ENCODE peak calls at places on chromosomes 13 and 19, in seven cellular contexts. N, Q, V, C, F, M and U are unnamed samples.

GRCh38 chr19:35928507-35928906 is 7.7 kb upstream of the LRFN3 start:
- DNase-seq in N (no peak), Q (no peak), V (no peak), C (no peak), F (no peak), M (no peak), U (no peak)

GRCh38 chr19:37763488-37763887 is 15.9 kb downstream of the ZNF573 start:
- DNase-seq in N (no peak), Q (no peak), V (no peak), C (no peak), F (no peak), M (no peak), U (no peak)

GRCh38 chr13:110312669-110313031 is 5.6 kb downstream of the COL4A2 start:
- DNase-seq in N (no peak), Q (no peak), V (no peak), C (peak; percentile 97), F (no peak), M (no peak), U (peak; percentile 76)

GRCh38 chr19:46413262-46414031 is at the start of gene CCDC8:
- DNase-seq in N (no peak), Q (peak; percentile 88), V (no peak), C (peak; percentile 81), F (peak; percentile 75), M (no peak), U (peak; percentile 94)

GRCh38 chr19:17943284-17944221 is 10.7 kb downstream of the CCDC124 start:
- DNase-seq in N (no peak), Q (no peak), V (no peak), C (no peak), F (no peak), M (no peak), U (no peak)

GRCh38 chr19:15195987-15196682 is 4.7 kb downstream of the NOTCH3 start:
- DNase-seq in N (no peak), Q (peak; percentile 92), V (peak; percentile 83), C (peak; percentile 20), F (no peak), M (no peak), U (no peak)

GRCh38 chr13:79228972-79229371 is 177.1 kb downstream of the RBM26 start:
- DNase-seq in N (no peak), Q (no peak), V (no peak), C (no peak), F (no peak), M (no peak), U (no peak)

GRCh38 chr19:7779631-7780486 is 16.8 kb downstream of the CLEC4M start:
- DNase-seq in N (no peak), Q (peak; percentile 35), V (no peak), C (no peak), F (no peak), M (no peak), U (no peak)

GRCh38 chr19:35752746-35753350 is 4.0 kb downstream of the HSPB6 start:
- DNase-seq in N (no peak), Q (no peak), V (no peak), C (no peak), F (no peak), M (no peak), U (no peak)

GRCh38 chr19:4456566-4456842 is 1.1 kb downstream of the UBXN6 start:
- DNase-seq in N (no peak), Q (no peak), V (no peak), C (peak; percentile 52), F (peak; percentile 19), M (no peak), U (no peak)

GRCh38 chr13:36261976-36262375 is 35.6 kb downstream of the CCDC169 start:
- DNase-seq in N (no peak), Q (no peak), V (no peak), C (no peak), F (no peak), M (no peak), U (no peak)

GRCh38 chr19:47729468-47729798 is 15.9 kb upstream of the NOP53 start:
- DNase-seq in N (no peak), Q (peak; percentile 88), V (no peak), C (no peak), F (peak; percentile 64), M (no peak), U (peak; percentile 93)

GRCh38 chr19:34851277-34851804 is 75.4 kb upstream of the ZNF30 start:
- DNase-seq in N (no peak), Q (peak; percentile 31), V (no peak), C (no peak), F (no peak), M (peak; percentile 14), U (no peak)

GRCh38 chr13:77387607-77388200 is 60.8 kb upstream of the MYCBP2 start:
- DNase-seq in N (no peak), Q (no peak), V (no peak), C (no peak), F (no peak), M (no peak), U (no peak)
- H3K27ac ChIP-seq in N (no peak overlapping the region), Q (no peak overlapping the region), V (no peak overlapping the region), C (no peak overlapping the region), F (no peak overlapping the region), M (no peak overlapping the region), U (peak overlapping the region; percentile 78)

GRCh38 chr19:30339624-30340525 is 32.3 kb upstream of the ZNF536 start:
- DNase-seq in N (no peak), Q (peak; percentile 56), V (no peak), C (no peak), F (no peak), M (no peak), U (peak; percentile 62)
- H3K27ac ChIP-seq in N (no peak overlapping the region), Q (no peak overlapping the region), V (no peak overlapping the region), C (no peak overlapping the region), F (no peak overlapping the region), M (no peak overlapping the region), U (no peak overlapping the region)

GRCh38 chr19:49710372-49710951 is 19.5 kb downstream of the CPT1C start:
- DNase-seq in N (no peak), Q (no peak), V (no peak), C (no peak), F (no peak), M (no peak), U (no peak)
- H3K27ac ChIP-seq in N (no peak overlapping the region), Q (no peak overlapping the region), V (no peak overlapping the region), C (no peak overlapping the region), F (no peak overlapping the region), M (no peak overlapping the region), U (no peak overlapping the region)

GRCh38 chr19:42467437-42467760 is 24.7 kb upstream of the CXCL17 start:
- DNase-seq in N (no peak), Q (no peak), V (no peak), C (no peak), F (no peak), M (no peak), U (no peak)

GRCh38 chr19:42465827-42466280 is 23.1 kb upstream of the CXCL17 start:
- DNase-seq in N (no peak), Q (no peak), V (peak; percentile 72), C (no peak), F (no peak), M (no peak), U (no peak)

GRCh38 chr19:42468273-42468796 is 25.6 kb upstream of the CXCL17 start:
- DNase-seq in N (no peak), Q (no peak), V (peak; percentile 71), C (peak; percentile 69), F (no peak), M (no peak), U (no peak)

GRCh38 chr19:42469311-42470239 is 26.8 kb upstream of the CXCL17 start:
- DNase-seq in N (no peak), Q (no peak), V (no peak), C (no peak), F (peak; percentile 18), M (no peak), U (no peak)

GRCh38 chr19:42466521-42467436 is 24.0 kb upstream of the CXCL17 start:
- DNase-seq in N (no peak), Q (no peak), V (no peak), C (no peak), F (no peak), M (peak; percentile 50), U (no peak)
- H3K27ac ChIP-seq in N (no peak overlapping the region), Q (no peak overlapping the region), V (no peak overlapping the region), C (no peak overlapping the region), F (no peak overlapping the region), M (no peak overlapping the region), U (no peak overlapping the region)